ENCODE peak calls at places on chromosomes 6 and 20, in five cellular contexts. X, U, Y, D and J are unnamed samples. For H3K4me1, the result is how much of the 10 kb centered on the place peaks cover.

GRCh38 chr20:20930500-20930899 is 175.7 kb downstream of the LINC00237 start:
- DNase-seq in X (no peak), Y (no peak), D (no peak), U (no peak), J (no peak)

GRCh38 chr6:42249279-42249678 is 31.6 kb upstream of the MRPS10 start:
- DNase-seq in Y (no peak), U (no peak), D (no peak), X (no peak), J (no peak)

GRCh38 chr6:42451595-42452170 is at the start of gene TRERF1:
- DNase-seq in Y (peak), U (peak), D (peak), X (peak), J (no peak)

GRCh38 chr6:134175532-134176282 is 123.3 kb upstream of the SLC2A12 start:
- DNase-seq in X (no peak), Y (no peak), D (peak), U (peak), J (peak)

GRCh38 chr20:9966966-9967365 is 67.8 kb upstream of the ANKEF1 start:
- DNase-seq in X (no peak), Y (no peak), U (no peak), D (no peak), J (no peak)

GRCh38 chr6:37110455-37111155 is 59.3 kb upstream of the PIM1 start:
- DNase-seq in X (no peak), Y (no peak), U (no peak), D (no peak), J (no peak)

GRCh38 chr6:22631101-22631500 is 61.7 kb downstream of the HDGFL1 start:
- DNase-seq in U (no peak), Y (no peak), D (no peak), X (peak), J (no peak)

GRCh38 chr20:1484438-1485120 is 6.6 kb downstream of the SIRPB2 start:
- DNase-seq in X (no peak), Y (no peak), U (no peak), D (no peak), J (no peak)

GRCh38 chr20:62602550-62602949 is 39.8 kb upstream of the SLCO4A1 start:
- DNase-seq in Y (no peak), X (peak), D (no peak), U (peak), J (no peak)

GRCh38 chr20:47500554-47500953 is 1.1 kb upstream of the NCOA3 start:
- DNase-seq in Y (no peak), X (no peak), D (no peak), U (no peak), J (no peak)

GRCh38 chr6:37092851-37093727 is 76.9 kb upstream of the PIM1 start:
- DNase-seq in X (no peak), U (peak), Y (no peak), D (no peak), J (no peak)

GRCh38 chr6:154298297-154298696 is 58.3 kb downstream of the IPCEF1 start:
- DNase-seq in X (no peak), Y (no peak), U (no peak), D (no peak), J (no peak)

GRCh38 chr20:23340524-23340923 is 10.1 kb upstream of the NXT1 start:
- DNase-seq in U (peak), D (peak), X (peak), Y (peak), J (peak)

GRCh38 chr6:136411028-136411329 is 121.3 kb upstream of the BCLAF1 start:
- DNase-seq in X (no peak), Y (no peak), U (no peak), D (no peak), J (no peak)

GRCh38 chr6:125236536-125237327 is 65.0 kb downstream of the HDDC2 start:
- DNase-seq in D (no peak), U (no peak), X (no peak), Y (no peak), J (no peak)

GRCh38 chr6:111748247-111748647 is 125.0 kb downstream of the FYN start:
- DNase-seq in Y (peak), X (no peak), D (no peak), U (no peak), J (no peak)

GRCh38 chr6:90347411-90347841 is 50.8 kb upstream of the BACH2 start:
- DNase-seq in D (no peak), X (no peak), Y (no peak), U (no peak), J (no peak)

GRCh38 chr6:53487080-53487479 is 57.8 kb downstream of the GCLC start:
- DNase-seq in D (no peak), U (no peak), X (no peak), Y (no peak), J (no peak)

GRCh38 chr20:64245746-64246595 is 9.6 kb upstream of the PCMTD2 start:
- DNase-seq in U (no peak), D (no peak), Y (no peak), X (no peak), J (no peak)

GRCh38 chr6:38584731-38585130 is 55.0 kb downstream of the BTBD9 start:
- DNase-seq in U (no peak), X (no peak), Y (no peak), D (no peak), J (no peak)

GRCh38 chr6:21201673-21202430 is 391.7 kb upstream of the SOX4 start:
- DNase-seq in D (no peak), U (no peak), X (no peak), Y (no peak), J (no peak)

GRCh38 chr6:52328303-52328662 is 33.7 kb upstream of the PAQR8 start:
- DNase-seq in X (no peak), D (no peak), U (no peak), Y (no peak), J (no peak)

GRCh38 chr6:129749749-129750120 is 39.8 kb upstream of the ARHGAP18 start:
- DNase-seq in Y (peak), D (peak), U (no peak), X (peak), J (no peak)

GRCh38 chr20:10511507-10512231 is 76.6 kb downstream of the SLX4IP start:
- DNase-seq in Y (peak), D (peak), X (peak), U (peak), J (peak)

GRCh38 chr20:59159822-59160740 is 3.5 kb upstream of the ZNF831 start:
- DNase-seq in U (no peak), Y (peak), X (no peak), D (no peak), J (no peak)

GRCh38 chr6:117829594-117830319 is 77.3 kb upstream of the SLC35F1 start:
- DNase-seq in D (peak), Y (no peak), U (no peak), X (no peak), J (no peak)

GRCh38 chr6:138246650-138247440 is 28.6 kb upstream of the PBOV1 start:
- DNase-seq in U (no peak), Y (no peak), D (no peak), X (no peak), J (no peak)

GRCh38 chr6:44561062-44561591 is 173.6 kb downstream of the CDC5L start:
- DNase-seq in X (peak), D (no peak), U (no peak), Y (no peak), J (no peak)
- H3K27ac ChIP-seq in X (no peak), D (no peak), U (no peak), Y (no peak), J (no peak)

DNA sequence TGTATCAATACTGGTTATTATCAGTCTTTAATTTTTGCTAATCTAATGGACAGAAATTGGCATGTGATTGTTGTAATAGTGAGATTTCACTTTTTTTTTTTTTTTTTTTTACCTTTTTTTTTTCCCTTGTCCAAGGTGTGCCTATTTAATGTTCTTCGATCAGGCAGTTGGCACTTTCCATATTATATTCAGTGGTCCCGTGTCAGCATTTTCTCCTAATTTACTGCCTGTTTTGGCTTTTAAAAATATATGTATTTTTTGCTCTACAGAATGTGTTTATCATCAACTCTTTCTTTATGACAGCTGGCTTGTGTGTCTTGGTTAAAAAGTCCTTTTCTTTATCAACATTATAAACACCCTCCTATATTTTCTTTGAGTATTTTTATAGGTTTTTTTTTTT is 39.4 kb downstream of the CDYL start:
- DNase-seq in D (no peak), X (no peak), U (no peak), Y (no peak), J (no peak)
- H3K4me1 ChIP-seq in D (under half), X (under half), U (under half), Y (under half), J (under half)

GRCh38 chr20:15487030-15487429 is 1086.2 kb downstream of the KIF16B start:
- DNase-seq in U (no peak), X (no peak), Y (no peak), D (no peak), J (no peak)
- H3K4me3 ChIP-seq in U (no peak), X (no peak), Y (no peak), D (no peak), J (no peak)

GRCh38 chr20:32581839-32582658 is 3.1 kb downstream of the NOL4L start:
- DNase-seq in U (no peak), X (no peak), D (no peak), Y (no peak), J (no peak)

GRCh38 chr20:32578840-32579239 is 6.3 kb downstream of the NOL4L start:
- DNase-seq in X (no peak), D (no peak), Y (no peak), U (no peak), J (no peak)

GRCh38 chr20:32580194-32580593 is 4.9 kb downstream of the NOL4L start:
- DNase-seq in U (no peak), Y (no peak), X (no peak), D (no peak), J (no peak)

GRCh38 chr20:32580970-32581838 is 3.9 kb downstream of the NOL4L start:
- DNase-seq in D (no peak), U (no peak), X (peak), Y (peak), J (no peak)

GRCh38 chr20:32580608-32580969 is 4.5 kb downstream of the NOL4L start:
- DNase-seq in U (no peak), X (no peak), Y (no peak), D (no peak), J (no peak)
- H3K27ac ChIP-seq in U (no peak), X (no peak), Y (no peak), D (no peak), J (no peak)

DNA sequence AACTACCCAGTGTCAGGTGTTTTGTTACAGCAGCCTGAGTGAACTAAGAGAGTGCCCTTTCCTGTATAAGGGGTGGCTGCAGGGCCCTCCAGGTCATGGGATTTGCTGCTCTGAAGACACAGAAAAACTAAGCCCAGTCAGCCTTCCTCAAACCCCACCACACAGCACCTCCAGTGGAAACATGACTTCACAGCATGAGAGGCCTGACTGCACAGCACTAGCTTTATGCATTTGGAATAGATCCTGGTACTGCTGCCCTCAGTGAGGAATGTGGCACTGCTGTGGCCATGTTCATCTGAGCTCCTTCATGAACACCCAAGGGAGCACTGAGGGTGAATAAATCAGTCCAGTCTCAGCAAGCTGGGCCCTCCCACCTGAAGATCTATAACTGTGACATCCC is 296.1 kb upstream of the FOXQ1 start:
- DNase-seq in U (no peak), D (no peak), X (no peak), Y (no peak), J (no peak)
- H3K4me1 ChIP-seq in U (under half), D (under half), X (under half), Y (under half), J (under half)

DNA sequence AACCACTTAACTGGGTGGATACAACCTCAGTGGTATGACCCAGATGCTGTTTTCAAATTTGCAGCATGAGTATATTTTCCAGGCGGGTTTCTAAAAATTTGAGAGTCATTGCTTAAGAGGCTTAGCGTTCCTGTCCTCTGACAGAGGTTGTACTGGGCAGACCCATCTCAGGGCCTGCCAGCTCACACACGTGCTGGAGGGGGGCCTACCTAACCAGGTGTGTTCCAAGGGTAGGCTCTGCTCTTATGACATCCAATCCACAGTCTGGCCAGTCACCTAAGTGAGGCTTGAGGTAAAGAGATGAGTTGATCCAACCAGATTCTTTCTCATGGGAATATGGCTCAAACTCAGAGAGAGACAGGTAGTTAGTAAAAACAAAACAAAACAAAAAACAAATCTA is 1.3 kb downstream of the LYRM4 start:
- DNase-seq in X (no peak), Y (no peak), D (no peak), U (no peak), J (no peak)
- H3K4me3 ChIP-seq in X (peak), Y (peak), D (peak), U (peak), J (peak)

DNA sequence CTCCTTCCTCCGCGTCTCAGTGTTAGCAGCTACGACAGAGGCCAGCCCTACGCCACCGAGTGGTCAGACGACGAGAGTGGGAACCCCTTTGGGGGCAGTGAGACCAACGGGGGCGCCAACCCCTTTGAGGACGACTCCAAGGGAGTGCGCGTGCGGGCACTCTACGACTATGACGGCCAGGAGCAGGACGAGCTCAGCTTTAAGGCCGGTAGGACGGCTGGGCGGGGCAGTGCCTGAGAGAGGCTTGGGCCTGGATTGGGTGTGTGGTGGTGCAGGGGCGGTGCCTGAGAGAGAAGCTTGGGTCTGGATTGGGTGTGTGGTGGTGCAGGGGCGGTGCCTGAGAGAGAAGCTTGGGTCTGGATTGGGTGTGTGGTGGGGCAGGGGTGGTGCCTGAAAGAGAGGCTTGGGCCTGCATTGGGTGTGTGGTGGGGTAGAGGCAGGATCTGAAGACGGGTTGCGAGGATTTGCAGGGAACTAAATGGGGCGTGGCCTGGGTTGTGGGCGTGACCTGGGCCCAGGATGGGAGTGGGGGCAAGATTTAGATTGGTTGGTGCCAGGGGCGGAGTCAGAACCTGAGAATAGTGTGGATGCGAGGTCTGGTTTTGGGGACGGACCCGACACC is 24.4 kb downstream of the SPDEF start:
- DNase-seq in Y (peak), D (peak), U (peak), X (peak), J (peak)
- H3K27ac ChIP-seq in Y (no peak), D (no peak), U (peak), X (no peak), J (no peak)

GRCh38 chr20:43941476-43942212 is 27.0 kb downstream of the TOX2 start:
- DNase-seq in Y (peak), X (no peak), U (no peak), D (no peak), J (no peak)
- H3K4me1 ChIP-seq in Y (under half), X (under half), U (under half), D (under half), J (under half)

GRCh38 chr6:15595461-15596173 is 67.2 kb downstream of the DTNBP1 start:
- DNase-seq in X (no peak), Y (no peak), U (no peak), D (no peak), J (no peak)
- H3K4me3 ChIP-seq in X (no peak), Y (no peak), U (no peak), D (no peak), J (peak)